ENCODE peak calls at places on chromosomes 4 and X, in seven cellular contexts. One of them, this sample, is unnamed.

GRCh38 chrX:2677764-2678163 is 13.3 kb upstream of the CD99 start:
- DNase-seq in CD8-positive, alpha-beta T cell: no peak
- DNase-seq in IMR-90: peak
- DNase-seq in cardiac muscle cell: no peak
- DNase-seq in H9: peak
- DNase-seq in chondrocyte: peak
- DNase-seq in mucosa of descending colon: peak
- DNase-seq in this sample: no peak

GRCh38 chr4:147590249-147590920 is 26.8 kb upstream of the TMEM184C start:
- DNase-seq in chondrocyte: no peak
- DNase-seq in H9: peak
- DNase-seq in CD8-positive, alpha-beta T cell: peak
- DNase-seq in cardiac muscle cell: peak
- DNase-seq in IMR-90: peak
- DNase-seq in mucosa of descending colon: peak
- DNase-seq in this sample: peak

GRCh38 chr4:99301376-99302164 is 10.8 kb upstream of the ADH1A start:
- DNase-seq in mucosa of descending colon: no peak
- DNase-seq in H9: no peak
- DNase-seq in CD8-positive, alpha-beta T cell: no peak
- DNase-seq in IMR-90: peak
- DNase-seq in cardiac muscle cell: no peak
- DNase-seq in chondrocyte: no peak
- DNase-seq in this sample: no peak

GRCh38 chrX:68599256-68600152 is 48.0 kb upstream of the STARD8 start:
- DNase-seq in mucosa of descending colon: peak
- DNase-seq in H9: no peak
- DNase-seq in chondrocyte: no peak
- DNase-seq in cardiac muscle cell: no peak
- DNase-seq in IMR-90: peak
- DNase-seq in CD8-positive, alpha-beta T cell: no peak
- DNase-seq in this sample: no peak

GRCh38 chr4:138090145-138090917 is 151.8 kb downstream of the SLC7A11 start:
- DNase-seq in mucosa of descending colon: peak
- DNase-seq in CD8-positive, alpha-beta T cell: no peak
- DNase-seq in H9: peak
- DNase-seq in IMR-90: peak
- DNase-seq in cardiac muscle cell: peak
- DNase-seq in chondrocyte: no peak
- DNase-seq in this sample: peak

GRCh38 chrX:65679071-65679540 is 11.7 kb downstream of the MSN start:
- DNase-seq in CD8-positive, alpha-beta T cell: no peak
- DNase-seq in cardiac muscle cell: no peak
- DNase-seq in H9: no peak
- DNase-seq in chondrocyte: no peak
- DNase-seq in IMR-90: peak
- DNase-seq in mucosa of descending colon: no peak
- DNase-seq in this sample: no peak

GRCh38 chr4:153521995-153522799 is 56.0 kb downstream of the TMEM131L start:
- DNase-seq in cardiac muscle cell: no peak
- DNase-seq in H9: peak
- DNase-seq in mucosa of descending colon: no peak
- DNase-seq in IMR-90: no peak
- DNase-seq in chondrocyte: no peak
- DNase-seq in CD8-positive, alpha-beta T cell: peak
- DNase-seq in this sample: no peak

GRCh38 chrX:108323751-108324150 is 114.5 kb downstream of the COL4A6 start:
- DNase-seq in chondrocyte: no peak
- DNase-seq in mucosa of descending colon: no peak
- DNase-seq in H9: no peak
- DNase-seq in cardiac muscle cell: no peak
- DNase-seq in CD8-positive, alpha-beta T cell: no peak
- DNase-seq in IMR-90: no peak
- DNase-seq in this sample: no peak

GRCh38 chr4:109629775-109630174 is 69.7 kb downstream of the MCUB start:
- DNase-seq in H9: no peak
- DNase-seq in cardiac muscle cell: no peak
- DNase-seq in mucosa of descending colon: no peak
- DNase-seq in chondrocyte: no peak
- DNase-seq in IMR-90: no peak
- DNase-seq in CD8-positive, alpha-beta T cell: no peak
- DNase-seq in this sample: no peak

GRCh38 chr4:13534344-13535063 is 9.8 kb downstream of the NKX3-2 start:
- DNase-seq in cardiac muscle cell: no peak
- DNase-seq in H9: no peak
- DNase-seq in CD8-positive, alpha-beta T cell: no peak
- DNase-seq in chondrocyte: no peak
- DNase-seq in IMR-90: no peak
- DNase-seq in mucosa of descending colon: no peak
- DNase-seq in this sample: no peak

GRCh38 chrX:130024127-130024526 is 41.7 kb downstream of the BCORL1 start:
- DNase-seq in CD8-positive, alpha-beta T cell: peak
- DNase-seq in IMR-90: peak
- DNase-seq in chondrocyte: no peak
- DNase-seq in cardiac muscle cell: peak
- DNase-seq in H9: peak
- DNase-seq in mucosa of descending colon: peak
- DNase-seq in this sample: no peak

DNA sequence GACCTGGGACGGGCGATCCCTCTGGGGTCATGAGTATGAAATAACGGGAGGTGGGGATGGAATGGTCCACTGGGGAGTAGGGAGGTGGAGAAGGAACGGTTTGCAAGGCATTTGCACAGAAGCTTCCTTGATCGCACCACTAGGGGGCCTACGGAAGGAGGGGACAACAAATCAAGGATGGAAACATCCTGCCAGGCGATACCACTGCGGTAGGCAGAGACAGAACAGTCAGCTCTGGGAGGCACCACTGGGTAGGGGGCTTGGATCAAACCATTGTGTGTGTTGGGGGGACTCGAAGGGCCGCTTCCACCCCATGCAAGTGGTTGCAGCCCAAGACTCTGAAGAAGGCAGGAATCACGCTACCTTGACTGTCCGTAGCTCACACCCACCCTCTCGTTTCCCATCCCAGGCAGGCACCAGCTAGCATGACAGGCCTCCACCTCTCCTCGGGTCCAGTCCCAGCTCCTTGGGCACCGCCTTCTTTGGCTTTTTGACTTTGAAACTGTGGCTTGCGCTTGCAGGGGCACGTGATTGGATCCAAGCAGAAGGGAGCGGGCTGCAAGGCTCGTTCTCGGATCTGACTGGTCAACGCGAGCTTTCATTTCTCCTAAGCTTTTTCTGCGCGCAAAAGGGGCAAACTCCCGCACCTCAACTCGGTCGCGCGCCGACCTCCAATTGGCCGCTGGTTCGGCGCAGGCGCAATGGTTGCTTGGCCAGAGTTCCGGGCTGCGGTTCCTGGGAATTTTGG is 28.4 kb downstream of the GAGE1 start:
- DNase-seq in CD8-positive, alpha-beta T cell: peak
- DNase-seq in chondrocyte: no peak
- DNase-seq in H9: peak
- DNase-seq in mucosa of descending colon: no peak
- DNase-seq in IMR-90: no peak
- DNase-seq in cardiac muscle cell: no peak
- DNase-seq in this sample: no peak
- TF ChIP-seq CTCF in CD8-positive, alpha-beta T cell: no peak
- TF ChIP-seq CTCF in chondrocyte: peak
- TF ChIP-seq CTCF in H9: peak
- TF ChIP-seq CTCF in mucosa of descending colon: no peak
- TF ChIP-seq CTCF in IMR-90: no peak
- TF ChIP-seq CTCF in cardiac muscle cell: peak
- TF ChIP-seq CTCF in this sample: no peak

DNA sequence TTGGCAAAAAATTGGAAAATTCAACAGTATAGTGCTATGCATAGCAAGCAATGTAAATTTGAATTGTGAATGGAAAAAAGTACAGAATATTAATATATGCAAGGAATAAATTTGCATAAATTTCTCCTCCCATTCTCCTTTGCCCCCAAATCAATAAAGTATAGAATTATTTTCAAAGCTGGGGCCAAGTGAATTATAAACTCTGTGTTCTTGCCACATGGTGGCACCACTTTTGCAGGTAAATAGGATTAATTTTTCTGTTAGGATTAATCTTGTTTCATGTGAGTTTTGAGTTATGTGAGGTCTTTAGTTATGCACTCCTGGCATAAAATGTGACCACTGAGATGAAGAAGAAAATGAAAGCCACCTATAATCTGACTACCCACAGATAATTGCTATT is 19.9 kb downstream of the COPS4 start:
- DNase-seq in IMR-90: peak
- DNase-seq in chondrocyte: no peak
- DNase-seq in cardiac muscle cell: no peak
- DNase-seq in H9: no peak
- DNase-seq in mucosa of descending colon: peak
- DNase-seq in CD8-positive, alpha-beta T cell: no peak
- DNase-seq in this sample: no peak
- TF ChIP-seq CTCF in IMR-90: peak
- TF ChIP-seq CTCF in chondrocyte: peak
- TF ChIP-seq CTCF in cardiac muscle cell: peak
- TF ChIP-seq CTCF in H9: peak
- TF ChIP-seq CTCF in mucosa of descending colon: no peak
- TF ChIP-seq CTCF in CD8-positive, alpha-beta T cell: peak
- TF ChIP-seq CTCF in this sample: peak

GRCh38 chrX:131725001-131725654 is 181.3 kb downstream of the OR13H1 start:
- DNase-seq in chondrocyte: no peak
- DNase-seq in H9: no peak
- DNase-seq in IMR-90: no peak
- DNase-seq in CD8-positive, alpha-beta T cell: no peak
- DNase-seq in mucosa of descending colon: no peak
- DNase-seq in cardiac muscle cell: no peak
- DNase-seq in this sample: no peak

GRCh38 chrX:131724292-131724691 is 180.4 kb downstream of the OR13H1 start:
- DNase-seq in H9: no peak
- DNase-seq in IMR-90: no peak
- DNase-seq in chondrocyte: no peak
- DNase-seq in mucosa of descending colon: no peak
- DNase-seq in cardiac muscle cell: no peak
- DNase-seq in CD8-positive, alpha-beta T cell: no peak
- DNase-seq in this sample: no peak

GRCh38 chrX:131727778-131728177 is 183.9 kb downstream of the OR13H1 start:
- DNase-seq in cardiac muscle cell: no peak
- DNase-seq in CD8-positive, alpha-beta T cell: no peak
- DNase-seq in mucosa of descending colon: no peak
- DNase-seq in IMR-90: no peak
- DNase-seq in chondrocyte: no peak
- DNase-seq in H9: no peak
- DNase-seq in this sample: no peak

GRCh38 chrX:131728295-131729145 is 184.6 kb downstream of the OR13H1 start:
- DNase-seq in mucosa of descending colon: no peak
- DNase-seq in H9: no peak
- DNase-seq in CD8-positive, alpha-beta T cell: peak
- DNase-seq in chondrocyte: no peak
- DNase-seq in IMR-90: peak
- DNase-seq in cardiac muscle cell: no peak
- DNase-seq in this sample: no peak

DNA sequence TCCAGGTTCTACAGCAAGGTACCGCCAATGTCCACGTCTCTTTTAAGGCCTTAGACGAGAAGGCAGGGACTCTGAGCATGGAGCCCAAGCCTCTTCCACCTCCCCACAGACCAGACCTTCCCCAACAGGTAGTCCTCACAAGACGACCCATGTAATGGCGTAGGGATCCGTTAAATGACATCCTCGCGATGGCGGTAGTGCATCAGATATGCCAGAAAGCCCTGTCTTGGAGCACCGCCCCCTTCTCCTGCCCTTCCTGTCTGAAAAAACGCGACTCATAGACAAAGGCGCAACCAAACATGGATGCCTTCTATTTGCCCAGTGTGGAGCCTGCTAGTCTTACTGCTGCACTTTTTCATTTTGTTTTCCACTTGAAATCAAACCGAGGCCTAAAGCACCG is 185.4 kb downstream of the OR13H1 start:
- DNase-seq in CD8-positive, alpha-beta T cell: peak
- DNase-seq in cardiac muscle cell: no peak
- DNase-seq in H9: no peak
- DNase-seq in IMR-90: peak
- DNase-seq in chondrocyte: no peak
- DNase-seq in mucosa of descending colon: no peak
- DNase-seq in this sample: no peak
- TF ChIP-seq CTCF in CD8-positive, alpha-beta T cell: no peak
- TF ChIP-seq CTCF in cardiac muscle cell: no peak
- TF ChIP-seq CTCF in H9: no peak
- TF ChIP-seq CTCF in IMR-90: peak
- TF ChIP-seq CTCF in chondrocyte: no peak
- TF ChIP-seq CTCF in mucosa of descending colon: no peak
- TF ChIP-seq CTCF in this sample: no peak

GRCh38 chrX:64571011-64571410 is 175.8 kb upstream of the MTMR8 start:
- DNase-seq in H9: peak
- DNase-seq in chondrocyte: no peak
- DNase-seq in CD8-positive, alpha-beta T cell: no peak
- DNase-seq in cardiac muscle cell: no peak
- DNase-seq in IMR-90: no peak
- DNase-seq in mucosa of descending colon: no peak
- DNase-seq in this sample: no peak
- TF ChIP-seq CTCF in H9: no peak
- TF ChIP-seq CTCF in chondrocyte: no peak
- TF ChIP-seq CTCF in CD8-positive, alpha-beta T cell: no peak
- TF ChIP-seq CTCF in cardiac muscle cell: no peak
- TF ChIP-seq CTCF in IMR-90: no peak
- TF ChIP-seq CTCF in mucosa of descending colon: no peak
- TF ChIP-seq CTCF in this sample: no peak

GRCh38 chr4:44931720-44932119 is 205.4 kb upstream of the GNPDA2 start:
- DNase-seq in CD8-positive, alpha-beta T cell: no peak
- DNase-seq in chondrocyte: no peak
- DNase-seq in H9: no peak
- DNase-seq in IMR-90: no peak
- DNase-seq in mucosa of descending colon: no peak
- DNase-seq in cardiac muscle cell: no peak
- DNase-seq in this sample: no peak

GRCh38 chr4:44928785-44929184 is 202.4 kb upstream of the GNPDA2 start:
- DNase-seq in H9: no peak
- DNase-seq in CD8-positive, alpha-beta T cell: no peak
- DNase-seq in IMR-90: no peak
- DNase-seq in chondrocyte: no peak
- DNase-seq in mucosa of descending colon: no peak
- DNase-seq in cardiac muscle cell: no peak
- DNase-seq in this sample: no peak

GRCh38 chr4:44928062-44928380 is 201.7 kb upstream of the GNPDA2 start:
- DNase-seq in IMR-90: no peak
- DNase-seq in cardiac muscle cell: no peak
- DNase-seq in chondrocyte: peak
- DNase-seq in CD8-positive, alpha-beta T cell: no peak
- DNase-seq in H9: no peak
- DNase-seq in mucosa of descending colon: no peak
- DNase-seq in this sample: no peak

DNA sequence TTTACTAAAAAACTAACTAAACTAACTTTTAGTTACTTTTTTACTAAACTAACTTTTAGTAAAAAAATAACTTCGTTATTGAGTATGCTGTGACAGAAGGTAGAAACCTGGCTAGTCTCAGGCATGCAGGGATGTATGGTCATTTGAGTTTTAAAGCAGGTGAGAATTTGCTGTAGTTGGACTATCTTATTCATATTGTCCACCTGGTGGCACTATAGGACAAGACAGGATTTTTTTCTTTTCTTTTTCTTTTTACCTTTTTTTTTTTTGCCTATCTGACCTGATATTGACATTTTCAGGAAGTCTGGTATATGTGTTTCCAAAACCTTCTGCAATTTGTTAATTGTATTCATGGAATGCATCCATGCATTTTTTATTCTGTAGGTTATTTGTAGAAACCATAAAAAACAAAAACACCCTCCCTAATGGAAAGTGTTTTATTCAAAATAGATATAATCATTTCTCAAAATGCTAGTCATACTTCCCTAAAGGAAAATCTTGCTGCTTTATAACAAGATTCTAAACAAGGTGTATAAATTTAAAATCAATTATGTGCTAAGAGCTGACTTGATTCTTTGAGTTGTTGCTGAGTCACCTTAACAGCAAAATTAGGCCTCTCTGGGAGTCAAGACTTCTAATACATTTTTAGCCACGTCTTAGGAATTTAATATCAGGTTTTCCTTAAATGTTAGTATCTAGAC is 201.2 kb upstream of the GNPDA2 start:
- DNase-seq in mucosa of descending colon: no peak
- DNase-seq in chondrocyte: no peak
- DNase-seq in CD8-positive, alpha-beta T cell: no peak
- DNase-seq in H9: no peak
- DNase-seq in IMR-90: peak
- DNase-seq in cardiac muscle cell: peak
- DNase-seq in this sample: no peak
- TF ChIP-seq CTCF in mucosa of descending colon: no peak
- TF ChIP-seq CTCF in chondrocyte: peak
- TF ChIP-seq CTCF in CD8-positive, alpha-beta T cell: no peak
- TF ChIP-seq CTCF in H9: peak
- TF ChIP-seq CTCF in IMR-90: peak
- TF ChIP-seq CTCF in cardiac muscle cell: peak
- TF ChIP-seq CTCF in this sample: peak